ENCODE peak calls at places on chromosome 12, in eight cellular contexts. Q is KG1; U is fibroblast of mammary gland; Y is spleen; I is NCI-H1105 treated with DMSO at 0.1 percent for 48 hours; M is DMS79 treated with DMSO at 0.1 percent for 48 hours; J is AG08395; T is activated CD4-positive, alpha-beta T cell treated with anti-CD3 and anti-CD28 coated beads, Interleukin-2, amount 50 U/mL, for 4 hours. Z is an unnamed sample.

GRCh38 chr12:120043421-120043820 is 54.4 kb downstream of the BICDL1 start:
- DNase-seq in I (no peak), T (no peak), Q (no peak), Y (no peak), U (no peak), M (no peak), J (no peak), Z (no peak)

GRCh38 chr12:41919025-41919424 is 225.6 kb downstream of the GXYLT1 start:
- DNase-seq in Q (no peak), J (no peak), M (peak), Y (no peak), I (no peak), T (no peak), U (no peak), Z (no peak)

GRCh38 chr12:121513464-121514183 is 67.2 kb downstream of the KDM2B start:
- DNase-seq in T (no peak), Q (no peak), M (no peak), U (no peak), I (no peak), J (no peak), Y (peak), Z (no peak)

GRCh38 chr12:53070901-53071492 is 8.2 kb downstream of the SPRYD3 start:
- DNase-seq in J (no peak), U (no peak), T (no peak), M (no peak), I (no peak), Y (peak), Q (no peak), Z (peak)

GRCh38 chr12:105231396-105231795 is 4.6 kb downstream of the APPL2 start:
- DNase-seq in T (no peak), I (no peak), M (no peak), U (no peak), Q (no peak), Y (no peak), J (no peak), Z (no peak)

GRCh38 chr12:106903241-106903950 is 52.3 kb upstream of the TMEM263 start:
- DNase-seq in I (no peak), J (peak), M (peak), Y (peak), Q (no peak), U (peak), T (peak), Z (peak)

GRCh38 chr12:105036937-105037649 is 47.2 kb downstream of the ALDH1L2 start:
- DNase-seq in M (no peak), I (no peak), Q (no peak), J (no peak), Y (no peak), T (no peak), U (no peak), Z (no peak)

GRCh38 chr12:124625867-124626675 is 58.7 kb upstream of the NCOR2 start:
- DNase-seq in U (peak), Y (peak), M (no peak), T (no peak), Q (no peak), I (no peak), J (peak), Z (peak)

GRCh38 chr12:18313316-18313715 is 52.0 kb downstream of the PIK3C2G start:
- DNase-seq in T (no peak), M (no peak), I (no peak), Y (no peak), U (no peak), Q (no peak), J (no peak), Z (no peak)

Z was measured in GM23248.